ENCODE peak calls at places on chromosomes 1 and 21, in four cellular contexts. One of them, this sample, is unnamed.

GRCh38 chr1:60952566-60953215 is 129.7 kb upstream of the NFIA start:
- DNase-seq in endothelial cell: no peak
- DNase-seq in CD8-positive, alpha-beta T cell: no peak
- DNase-seq in epithelial cell of esophagus: no peak
- DNase-seq in this sample: no peak

GRCh38 chr1:161200421-161200991 is 1.7 kb upstream of the ADAMTS4 start:
- DNase-seq in endothelial cell: no peak
- DNase-seq in CD8-positive, alpha-beta T cell: no peak
- DNase-seq in epithelial cell of esophagus: no peak
- DNase-seq in this sample: no peak

GRCh38 chr1:230264342-230264741 is 161.8 kb downstream of the PGBD5 start:
- DNase-seq in endothelial cell: no peak
- DNase-seq in CD8-positive, alpha-beta T cell: no peak
- DNase-seq in epithelial cell of esophagus: no peak
- DNase-seq in this sample: no peak

GRCh38 chr1:209823143-209824041 is 4.4 kb upstream of the UTP25 start:
- DNase-seq in endothelial cell: no peak
- DNase-seq in CD8-positive, alpha-beta T cell: no peak
- DNase-seq in epithelial cell of esophagus: peak
- DNase-seq in this sample: no peak

GRCh38 chr1:22245100-22245650 is 102.3 kb upstream of the WNT4 start:
- DNase-seq in endothelial cell: no peak
- DNase-seq in CD8-positive, alpha-beta T cell: no peak
- DNase-seq in epithelial cell of esophagus: no peak
- DNase-seq in this sample: no peak

GRCh38 chr21:44024895-44025353 is 12.8 kb downstream of the TRAPPC10 start:
- DNase-seq in endothelial cell: peak
- DNase-seq in CD8-positive, alpha-beta T cell: no peak
- DNase-seq in epithelial cell of esophagus: peak
- DNase-seq in this sample: no peak

GRCh38 chr1:185432943-185433342 is 115.9 kb upstream of the IVNS1ABP start:
- DNase-seq in endothelial cell: no peak
- DNase-seq in CD8-positive, alpha-beta T cell: no peak
- DNase-seq in epithelial cell of esophagus: no peak
- DNase-seq in this sample: no peak

GRCh38 chr1:245155186-245156040 is 628 bp downstream of the KIF26B start:
- DNase-seq in endothelial cell: peak
- DNase-seq in CD8-positive, alpha-beta T cell: no peak
- DNase-seq in epithelial cell of esophagus: peak
- DNase-seq in this sample: peak

GRCh38 chr1:99590578-99591209 is 55.2 kb upstream of the PALMD start:
- DNase-seq in endothelial cell: no peak
- DNase-seq in CD8-positive, alpha-beta T cell: no peak
- DNase-seq in epithelial cell of esophagus: peak
- DNase-seq in this sample: no peak

GRCh38 chr1:164560076-164560475 is 1.1 kb downstream of the PBX1 start:
- DNase-seq in endothelial cell: no peak
- DNase-seq in CD8-positive, alpha-beta T cell: no peak
- DNase-seq in epithelial cell of esophagus: no peak
- DNase-seq in this sample: no peak

GRCh38 chr1:182735343-182735742 is 51.0 kb upstream of the RGS8 start:
- DNase-seq in endothelial cell: no peak
- DNase-seq in CD8-positive, alpha-beta T cell: no peak
- DNase-seq in epithelial cell of esophagus: no peak
- DNase-seq in this sample: no peak

GRCh38 chr1:24067978-24068377 is 44.0 kb downstream of the MYOM3 start:
- DNase-seq in endothelial cell: no peak
- DNase-seq in CD8-positive, alpha-beta T cell: no peak
- DNase-seq in epithelial cell of esophagus: no peak
- DNase-seq in this sample: no peak

GRCh38 chr1:164651378-164651951 is 92.5 kb downstream of the PBX1 start:
- DNase-seq in endothelial cell: no peak
- DNase-seq in CD8-positive, alpha-beta T cell: no peak
- DNase-seq in epithelial cell of esophagus: no peak
- DNase-seq in this sample: no peak

GRCh38 chr1:227887697-227888403 is 59.9 kb downstream of the WNT9A start:
- DNase-seq in endothelial cell: peak
- DNase-seq in CD8-positive, alpha-beta T cell: no peak
- DNase-seq in epithelial cell of esophagus: no peak
- DNase-seq in this sample: peak

GRCh38 chr1:231059566-231060193 is 19.6 kb upstream of the FAM89A start:
- DNase-seq in endothelial cell: no peak
- DNase-seq in CD8-positive, alpha-beta T cell: no peak
- DNase-seq in epithelial cell of esophagus: no peak
- DNase-seq in this sample: no peak

GRCh38 chr1:176206006-176206960 is 803 bp downstream of the COP1 start:
- DNase-seq in endothelial cell: peak
- DNase-seq in CD8-positive, alpha-beta T cell: peak
- DNase-seq in epithelial cell of esophagus: peak
- DNase-seq in this sample: peak

GRCh38 chr1:156893048-156893953 is at the start of gene PEAR1:
- DNase-seq in endothelial cell: peak
- DNase-seq in CD8-positive, alpha-beta T cell: no peak
- DNase-seq in epithelial cell of esophagus: no peak
- DNase-seq in this sample: peak

GRCh38 chr1:63723618-63724017 is 50.2 kb upstream of the ROR1 start:
- DNase-seq in endothelial cell: no peak
- DNase-seq in CD8-positive, alpha-beta T cell: no peak
- DNase-seq in epithelial cell of esophagus: peak
- DNase-seq in this sample: no peak

GRCh38 chr1:246398126-246398813 is 108.8 kb downstream of the SMYD3 start:
- DNase-seq in endothelial cell: no peak
- DNase-seq in CD8-positive, alpha-beta T cell: no peak
- DNase-seq in epithelial cell of esophagus: no peak
- DNase-seq in this sample: no peak

GRCh38 chr1:228706305-228706704 is 29.0 kb upstream of the RHOU start:
- DNase-seq in endothelial cell: no peak
- DNase-seq in CD8-positive, alpha-beta T cell: no peak
- DNase-seq in epithelial cell of esophagus: no peak
- DNase-seq in this sample: no peak

GRCh38 chr21:45019076-45019886 is 55.1 kb upstream of the ADARB1 start:
- DNase-seq in endothelial cell: no peak
- DNase-seq in CD8-positive, alpha-beta T cell: no peak
- DNase-seq in epithelial cell of esophagus: peak
- DNase-seq in this sample: peak

GRCh38 chr1:119506941-119507340 is at the start of gene HSD3B1:
- DNase-seq in endothelial cell: no peak
- DNase-seq in CD8-positive, alpha-beta T cell: no peak
- DNase-seq in epithelial cell of esophagus: no peak
- DNase-seq in this sample: no peak

GRCh38 chr21:44869860-44870747 is 3.4 kb downstream of the PTTG1IP start:
- DNase-seq in endothelial cell: no peak
- DNase-seq in CD8-positive, alpha-beta T cell: no peak
- DNase-seq in epithelial cell of esophagus: peak
- DNase-seq in this sample: no peak

GRCh38 chr1:55694297-55694696 is 479.1 kb upstream of the USP24 start:
- DNase-seq in endothelial cell: no peak
- DNase-seq in CD8-positive, alpha-beta T cell: no peak
- DNase-seq in epithelial cell of esophagus: peak
- DNase-seq in this sample: no peak

DNA sequence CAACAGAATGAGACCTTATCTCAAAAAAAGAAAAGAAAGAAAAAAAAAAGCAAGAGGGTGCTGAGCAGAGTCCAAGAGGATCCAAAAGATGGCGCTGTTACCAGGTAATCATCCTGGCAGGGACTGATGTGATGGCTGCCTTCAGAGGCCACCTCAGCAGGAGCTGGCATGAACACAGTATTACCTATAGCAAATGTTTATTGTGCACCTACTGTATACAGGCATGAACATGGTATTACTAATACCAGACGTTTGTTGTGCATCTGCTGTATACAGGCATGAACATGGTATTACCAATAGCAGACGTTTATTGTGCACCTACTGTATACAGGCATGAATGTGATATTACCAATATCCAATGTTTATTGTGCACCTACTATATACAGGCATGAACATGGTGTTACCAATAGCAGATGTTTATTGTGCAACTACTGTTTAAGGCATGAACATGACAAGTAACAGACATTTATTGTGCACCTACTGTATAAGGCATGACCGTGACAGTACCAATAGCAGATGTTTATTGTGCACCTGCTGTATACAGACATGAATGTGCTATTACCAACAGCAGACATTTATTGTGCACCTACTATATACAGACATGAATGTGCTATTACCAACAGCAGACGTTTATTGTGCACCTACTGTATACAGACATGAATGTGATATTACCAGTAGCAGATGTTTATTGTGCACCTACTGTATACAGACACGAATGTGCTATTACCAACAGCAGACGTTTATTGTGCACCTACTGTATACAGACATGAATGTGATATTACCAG is 115.1 kb upstream of the TMEM51 start:
- DNase-seq in endothelial cell: peak
- DNase-seq in CD8-positive, alpha-beta T cell: no peak
- DNase-seq in epithelial cell of esophagus: peak
- DNase-seq in this sample: no peak
- TF ChIP-seq CTCF in endothelial cell: peak
- TF ChIP-seq CTCF in CD8-positive, alpha-beta T cell: no peak
- TF ChIP-seq CTCF in epithelial cell of esophagus: peak
- TF ChIP-seq CTCF in this sample: peak

GRCh38 chr1:19866758-19867157 is 15.4 kb upstream of the OTUD3 start:
- DNase-seq in endothelial cell: no peak
- DNase-seq in CD8-positive, alpha-beta T cell: no peak
- DNase-seq in epithelial cell of esophagus: peak
- DNase-seq in this sample: no peak

GRCh38 chr1:19877821-19878636 is 4.2 kb upstream of the OTUD3 start:
- DNase-seq in endothelial cell: no peak
- DNase-seq in CD8-positive, alpha-beta T cell: no peak
- DNase-seq in epithelial cell of esophagus: peak
- DNase-seq in this sample: no peak

GRCh38 chr1:19877351-19877750 is 4.8 kb upstream of the OTUD3 start:
- DNase-seq in endothelial cell: no peak
- DNase-seq in CD8-positive, alpha-beta T cell: no peak
- DNase-seq in epithelial cell of esophagus: no peak
- DNase-seq in this sample: no peak

GRCh38 chr1:19869929-19870328 is 12.3 kb upstream of the OTUD3 start:
- DNase-seq in endothelial cell: no peak
- DNase-seq in CD8-positive, alpha-beta T cell: no peak
- DNase-seq in epithelial cell of esophagus: no peak
- DNase-seq in this sample: no peak

DNA sequence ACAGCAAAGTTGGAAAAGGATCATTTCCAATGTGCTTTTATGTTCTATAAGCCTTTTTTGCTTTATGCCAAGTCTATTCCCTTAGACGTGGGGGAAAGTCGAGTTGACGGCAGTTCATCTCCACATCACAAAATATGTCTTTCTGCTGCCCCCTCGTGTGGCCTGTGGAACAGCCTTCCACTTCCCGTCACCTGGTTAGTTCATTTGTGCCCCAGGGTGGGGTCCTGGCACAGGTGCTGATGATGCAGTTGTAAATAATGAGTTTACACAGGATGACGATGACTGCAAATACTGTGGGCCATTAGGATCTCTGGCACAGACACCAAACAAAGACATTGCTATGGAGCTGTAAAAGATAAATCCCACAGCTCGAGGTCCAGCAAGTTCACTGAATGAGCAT is 10.0 kb upstream of the OTUD3 start:
- DNase-seq in endothelial cell: no peak
- DNase-seq in CD8-positive, alpha-beta T cell: no peak
- DNase-seq in epithelial cell of esophagus: peak
- DNase-seq in this sample: no peak
- TF ChIP-seq CTCF in endothelial cell: no peak
- TF ChIP-seq CTCF in CD8-positive, alpha-beta T cell: no peak
- TF ChIP-seq CTCF in epithelial cell of esophagus: peak
- TF ChIP-seq CTCF in this sample: no peak

DNA sequence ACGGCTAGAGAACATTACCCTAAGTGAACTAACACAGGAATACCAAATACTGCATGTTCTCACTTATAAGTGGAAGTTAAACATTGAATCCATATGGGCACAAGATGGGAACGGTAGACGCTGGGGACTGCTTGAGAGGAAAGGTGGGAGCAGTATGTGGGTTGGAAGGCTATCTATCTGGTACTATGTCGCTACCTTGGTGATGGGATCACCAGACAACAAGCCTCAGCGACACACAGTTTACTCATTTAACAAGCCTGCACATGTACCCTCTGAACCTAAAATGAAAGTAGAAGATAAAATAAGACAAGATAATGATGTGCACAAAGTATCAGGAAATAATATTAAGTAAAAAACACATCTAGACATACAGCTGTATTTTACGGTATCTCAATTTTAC is 819 bp downstream of the PYHIN1 start:
- DNase-seq in endothelial cell: no peak
- DNase-seq in CD8-positive, alpha-beta T cell: no peak
- DNase-seq in epithelial cell of esophagus: peak
- DNase-seq in this sample: no peak
- TF ChIP-seq CTCF in endothelial cell: no peak
- TF ChIP-seq CTCF in CD8-positive, alpha-beta T cell: no peak
- TF ChIP-seq CTCF in epithelial cell of esophagus: no peak
- TF ChIP-seq CTCF in this sample: no peak

DNA sequence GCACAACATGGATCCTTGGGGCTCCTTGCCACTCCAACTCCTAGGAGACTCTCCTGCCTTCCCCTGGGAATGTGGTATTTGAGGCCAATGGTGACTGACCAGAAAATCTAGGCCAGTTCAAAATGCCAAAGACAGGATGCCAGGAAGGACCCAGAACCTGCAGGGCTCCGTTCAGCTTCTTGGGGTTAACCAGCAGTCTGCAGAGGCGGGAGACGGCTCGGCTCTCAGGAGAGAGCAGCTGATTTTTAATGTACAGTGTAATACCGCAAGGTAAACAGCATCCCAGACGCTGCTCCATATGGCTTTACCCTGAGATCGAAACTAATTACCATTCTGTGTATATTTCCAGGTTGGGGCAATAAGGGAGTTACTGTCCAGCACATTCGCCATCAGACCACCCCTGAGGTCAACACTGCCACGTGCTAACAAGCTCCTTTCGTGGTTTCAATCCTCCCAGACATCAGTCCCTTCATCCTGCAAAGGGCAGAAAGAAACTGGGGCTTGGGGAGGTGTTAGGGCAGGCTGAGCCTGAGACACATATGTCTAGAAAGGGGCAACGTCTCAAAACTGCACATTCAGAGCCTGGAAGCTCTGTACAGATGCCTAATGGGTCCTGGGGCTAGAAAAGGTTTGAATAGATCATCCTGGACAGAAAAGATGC is 16.7 kb downstream of the ITPKB start:
- DNase-seq in endothelial cell: no peak
- DNase-seq in CD8-positive, alpha-beta T cell: no peak
- DNase-seq in epithelial cell of esophagus: no peak
- DNase-seq in this sample: no peak
- TF ChIP-seq CTCF in endothelial cell: no peak
- TF ChIP-seq CTCF in CD8-positive, alpha-beta T cell: no peak
- TF ChIP-seq CTCF in epithelial cell of esophagus: no peak
- TF ChIP-seq CTCF in this sample: no peak

This sample was measured in nephron progenitor cell.